ENCODE peak calls at places on chromosomes 5 and 9, in nine cellular contexts. E is AG04450, M is A549, O is tibial nerve, H is nephron progenitor cell, V is tibial artery, Z is NB4, J is GM10248, Q is BJ. C is an unnamed sample.

GRCh38 chr5:80093796-80094195 is 58.6 kb downstream of the THBS4 start:
- DNase-seq in J (no peak), V (no peak), M (no peak), H (peak), Z (no peak), E (no peak), O (no peak), Q (no peak), C (no peak)

GRCh38 chr5:1137567-1138444 is 25.9 kb upstream of the SLC12A7 start:
- DNase-seq in Z (no peak), J (no peak), Q (no peak), M (no peak), E (no peak), O (peak), H (no peak), V (no peak), C (no peak)

GRCh38 chr5:173886157-173886556 is 2.0 kb upstream of the CPEB4 start:
- DNase-seq in O (no peak), E (no peak), M (no peak), V (no peak), H (no peak), Z (no peak), Q (no peak), J (no peak), C (no peak)

GRCh38 chr9:124450241-124450924 is at the start of gene ADGRD2:
- DNase-seq in Q (no peak), H (peak), J (peak), E (no peak), O (no peak), M (no peak), V (peak), Z (no peak), C (no peak)

GRCh38 chr9:137103206-137103999 is 11.1 kb downstream of the DPP7 start:
- DNase-seq in O (no peak), Q (no peak), J (no peak), H (no peak), E (no peak), V (no peak), M (no peak), Z (no peak), C (no peak)

GRCh38 chr5:178230879-178231735 is 1.5 kb downstream of the PHYKPL start:
- DNase-seq in Q (no peak), M (no peak), J (no peak), O (peak), Z (no peak), V (no peak), E (no peak), H (no peak), C (no peak)

GRCh38 chr9:70195456-70195855 is 63.3 kb upstream of the SMC5 start:
- DNase-seq in E (no peak), Z (no peak), O (no peak), V (no peak), Q (peak), H (no peak), M (no peak), J (no peak), C (no peak)

GRCh38 chr5:139958749-139959148 is 84.3 kb downstream of the NRG2 start:
- DNase-seq in E (no peak), O (no peak), V (no peak), J (no peak), H (no peak), Z (peak), M (no peak), Q (no peak), C (no peak)

GRCh38 chr5:33309076-33309475 is 131.7 kb upstream of the TARS1 start:
- DNase-seq in Z (no peak), E (no peak), M (no peak), O (no peak), V (no peak), Q (no peak), J (no peak), H (no peak), C (no peak)

GRCh38 chr9:81211741-81212140 is 477.6 kb downstream of the TLE1 start:
- DNase-seq in Z (no peak), O (no peak), M (no peak), E (no peak), J (no peak), Q (no peak), V (no peak), H (no peak), C (no peak)

GRCh38 chr9:134216961-134217360 is 52.6 kb upstream of the RNU6ATAC start:
- DNase-seq in Q (no peak), J (no peak), Z (no peak), V (no peak), E (no peak), M (no peak), O (no peak), H (no peak), C (no peak)

GRCh38 chr5:152499816-152500575 is 94.9 kb upstream of the NMUR2 start:
- DNase-seq in H (no peak), J (no peak), E (no peak), V (no peak), O (no peak), M (no peak), Q (no peak), Z (no peak), C (no peak)

GRCh38 chr9:87375397-87376073 is 122.1 kb upstream of the DAPK1 start:
- DNase-seq in E (no peak), O (no peak), V (no peak), Q (no peak), Z (no peak), H (no peak), J (no peak), M (peak), C (no peak)

GRCh38 chr5:25754895-25755294 is 1110.1 kb upstream of the CDH10 start:
- DNase-seq in Z (peak), J (no peak), H (no peak), Q (no peak), V (no peak), M (no peak), E (no peak), O (no peak), C (no peak)

GRCh38 chr9:134846187-134846586 is 34.4 kb upstream of the FCN2 start:
- DNase-seq in H (no peak), M (no peak), Z (no peak), J (no peak), Q (no peak), V (no peak), O (no peak), E (no peak), C (no peak)

GRCh38 chr9:125784286-125785049 is 37.3 kb downstream of the PBX3 start:
- DNase-seq in J (no peak), Z (no peak), E (no peak), V (no peak), O (no peak), Q (peak), H (no peak), M (no peak), C (no peak)

GRCh38 chr9:7315746-7316457 is 483.7 kb downstream of the DMAC1 start:
- DNase-seq in Z (no peak), E (no peak), V (no peak), H (no peak), Q (no peak), M (no peak), O (no peak), J (no peak), C (no peak)

GRCh38 chr9:81964216-81965171 is 21.2 kb downstream of the SPATA31D3 start:
- DNase-seq in Z (no peak), Q (peak), E (peak), M (no peak), V (no peak), O (no peak), J (no peak), H (no peak), C (no peak)

GRCh38 chr5:44233691-44234090 is 155.5 kb downstream of the FGF10 start:
- DNase-seq in E (no peak), H (no peak), Z (no peak), Q (no peak), M (no peak), V (no peak), O (no peak), J (no peak), C (no peak)

GRCh38 chr9:16131269-16131668 is 578.4 kb downstream of the CCDC171 start:
- DNase-seq in Z (peak), J (no peak), M (no peak), O (no peak), Q (no peak), V (no peak), H (no peak), E (no peak), C (no peak)

GRCh38 chr5:152107225-152107624 is 182.6 kb upstream of the GLRA1 start:
- DNase-seq in Q (no peak), E (no peak), J (no peak), O (no peak), V (no peak), Z (no peak), M (no peak), H (no peak), C (no peak)

GRCh38 chr5:22496666-22497065 is 356.5 kb downstream of the CDH12 start:
- DNase-seq in E (no peak), H (no peak), Z (no peak), J (no peak), V (no peak), Q (no peak), M (no peak), O (no peak), C (no peak)

GRCh38 chr9:114110180-114110579 is 11.1 kb upstream of the KIF12 start:
- DNase-seq in J (no peak), O (no peak), V (no peak), H (no peak), Q (peak), M (peak), Z (no peak), E (peak), C (no peak)

GRCh38 chr5:178547052-178547666 is 43.0 kb downstream of the COL23A1 start:
- DNase-seq in V (no peak), E (no peak), H (no peak), M (no peak), Q (no peak), Z (no peak), O (no peak), J (no peak), C (no peak)

GRCh38 chr5:41610402-41610801 is 100.0 kb upstream of the PLCXD3 start:
- DNase-seq in H (no peak), Z (no peak), V (no peak), J (no peak), M (no peak), E (no peak), Q (no peak), O (no peak), C (no peak)

GRCh38 chr5:116502616-116503015 is 72.0 kb downstream of the SEMA6A start:
- DNase-seq in Q (no peak), Z (no peak), J (no peak), E (no peak), V (no peak), H (no peak), M (no peak), O (peak), C (no peak)

GRCh38 chr5:125537661-125538060 is 791.2 kb upstream of the ZNF608 start:
- DNase-seq in O (no peak), J (no peak), M (no peak), H (no peak), Q (no peak), E (no peak), V (no peak), Z (no peak), C (no peak)

GRCh38 chr9:70136632-70137031 is 93.0 kb downstream of the MAMDC2 start:
- DNase-seq in V (no peak), O (no peak), H (no peak), J (no peak), E (no peak), Q (peak), M (no peak), Z (no peak), C (no peak)

GRCh38 chr9:85502815-85503643 is 238.7 kb downstream of the AGTPBP1 start:
- DNase-seq in E (no peak), J (no peak), M (no peak), Q (no peak), O (no peak), H (no peak), V (no peak), Z (no peak), C (no peak)

GRCh38 chr9:114069476-114070187 is 8.5 kb downstream of the AMBP start:
- DNase-seq in M (no peak), E (no peak), Z (no peak), O (no peak), H (no peak), Q (no peak), J (no peak), V (peak), C (no peak)

GRCh38 chr9:23153058-23153457 is 673.0 kb downstream of the ELAVL2 start:
- DNase-seq in V (no peak), E (no peak), Z (peak), M (no peak), J (no peak), H (no peak), Q (no peak), O (no peak), C (no peak)
- TF ChIP-seq CTCF in V (no peak), E (no peak), Z (peak), M (no peak), J (no peak), H (no peak), Q (no peak), O (no peak), C (no peak)

GRCh38 chr9:36204906-36205547 is 14.3 kb downstream of the CLTA start:
- DNase-seq in H (no peak), Z (no peak), V (no peak), M (peak), E (no peak), O (no peak), J (no peak), Q (no peak), C (no peak)
- TF ChIP-seq CTCF in H (no peak), Z (peak), V (no peak), M (peak), E (peak), O (no peak), J (peak), Q (peak), C (no peak)

GRCh38 chr5:127030259-127031146 is at the start of gene MARCHF3:
- DNase-seq in Z (peak), E (peak), J (peak), H (peak), Q (peak), M (peak), O (peak), V (peak), C (peak)
- TF ChIP-seq CTCF in Z (no peak), E (peak), J (peak), H (no peak), Q (peak), M (no peak), O (no peak), V (peak), C (peak)

GRCh38 chr5:159207616-159208507 is 1.5 kb downstream of the RNF145 start:
- DNase-seq in O (peak), H (peak), V (peak), Q (peak), J (peak), M (peak), Z (peak), E (peak), C (peak)
- TF ChIP-seq CTCF in O (no peak), H (no peak), V (no peak), Q (no peak), J (no peak), M (no peak), Z (no peak), E (no peak), C (no peak)

DNA sequence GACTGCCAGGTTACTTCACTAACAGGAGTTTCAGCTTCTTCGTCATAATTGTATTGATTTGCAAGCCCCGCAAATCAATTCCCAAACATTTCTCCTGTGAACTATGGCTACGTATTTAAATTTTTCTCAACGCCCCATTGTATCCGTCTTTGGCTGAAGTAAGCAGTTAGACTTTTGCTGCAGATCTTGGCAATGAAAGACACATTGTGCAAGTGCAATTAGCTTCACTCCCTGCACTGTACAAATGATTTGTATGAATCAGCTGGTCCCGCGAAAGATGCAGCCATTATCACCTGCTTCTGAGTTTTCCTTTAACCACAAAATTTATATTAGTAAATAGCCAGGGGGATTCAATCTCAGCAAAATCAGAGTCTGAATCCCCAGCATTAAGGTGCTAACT is 68.6 kb upstream of the SMARCA2 start:
- DNase-seq in J (no peak), Q (no peak), V (no peak), Z (no peak), M (no peak), O (no peak), E (no peak), H (no peak), C (no peak)
- TF ChIP-seq CTCF in J (no peak), Q (no peak), V (no peak), Z (no peak), M (no peak), O (no peak), E (no peak), H (no peak), C (no peak)

DNA sequence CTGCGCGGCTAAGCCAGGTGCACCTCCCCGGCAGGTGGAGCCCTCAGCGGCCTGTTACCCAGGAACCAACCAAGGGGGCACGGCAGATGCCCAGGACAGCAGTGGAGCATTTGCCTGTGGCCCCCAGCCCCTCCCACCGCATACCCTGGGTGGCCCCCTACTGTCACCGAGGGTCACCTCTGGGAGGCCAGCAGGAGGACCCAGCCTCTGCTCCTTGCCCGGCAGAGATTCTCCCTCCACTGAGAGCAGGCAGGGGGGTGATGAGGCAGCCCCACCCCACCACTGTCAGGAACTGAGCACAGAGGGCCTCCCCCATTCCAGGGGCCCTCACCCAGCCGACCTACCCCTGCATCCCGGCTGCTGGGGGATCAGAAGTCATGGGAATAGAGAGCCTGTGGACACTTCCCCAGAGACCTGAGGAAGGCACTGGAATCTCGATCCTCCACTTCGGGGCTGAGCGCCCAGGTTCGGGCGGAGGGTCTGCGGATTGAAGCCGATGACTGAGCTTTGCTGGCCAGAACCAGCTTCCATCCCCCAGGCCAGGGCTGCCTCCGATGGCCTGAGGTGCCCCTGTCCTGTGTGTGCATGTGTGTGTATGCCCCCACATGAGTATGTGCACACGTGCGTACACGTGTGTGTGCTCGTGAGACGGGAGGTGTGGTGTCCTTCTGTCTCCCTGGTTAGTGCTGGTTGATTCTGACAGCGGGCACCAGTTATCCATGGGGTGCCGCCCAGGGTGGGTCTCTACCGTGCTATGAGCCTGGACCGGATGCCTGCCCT is at the start of gene QRFP:
- DNase-seq in O (no peak), V (no peak), H (no peak), J (no peak), E (no peak), Z (no peak), Q (no peak), M (no peak), C (no peak)
- TF ChIP-seq CTCF in O (no peak), V (no peak), H (no peak), J (peak), E (no peak), Z (no peak), Q (no peak), M (no peak), C (peak)

GRCh38 chr5:149317281-149318048 is 27.8 kb upstream of the GRPEL2 start:
- DNase-seq in Z (peak), Q (no peak), V (no peak), J (peak), E (peak), O (peak), M (peak), H (no peak), C (no peak)

GRCh38 chr5:149315753-149316152 is 29.5 kb upstream of the GRPEL2 start:
- DNase-seq in H (no peak), M (no peak), J (no peak), O (no peak), Z (no peak), E (no peak), Q (no peak), V (no peak), C (no peak)

GRCh38 chr5:149310947-149311675 is 34.2 kb upstream of the GRPEL2 start:
- DNase-seq in H (peak), J (no peak), Q (no peak), M (no peak), V (no peak), O (peak), Z (no peak), E (peak), C (no peak)

GRCh38 chr5:149313151-149313841 is 32.0 kb upstream of the GRPEL2 start:
- DNase-seq in Q (no peak), J (no peak), H (no peak), O (no peak), M (no peak), V (no peak), E (no peak), Z (no peak), C (no peak)

GRCh38 chr5:149314571-149315111 is 30.7 kb upstream of the GRPEL2 start:
- DNase-seq in J (no peak), M (no peak), Q (no peak), Z (no peak), H (no peak), V (no peak), O (no peak), E (no peak), C (no peak)
- TF ChIP-seq CTCF in J (no peak), M (no peak), Q (no peak), Z (no peak), H (no peak), V (no peak), O (no peak), E (no peak), C (peak)

C was measured in GM06990.